ENCODE peak calls at places on chromosomes 16 and 17, in seven cellular contexts. D is CD8-positive, alpha-beta memory T cell; M is small intestine; P is pancreas; G is right atrium auricular region; O is CD8-positive, alpha-beta T cell; C is aorta. U is an unnamed sample.
A peak's percentile ranks its signal among the peaks of the same experiment; 100 is the strongest.

GRCh38 chr17:7459961-7460545 is 15.2 kb downstream of the CHRNB1 start:
- DNase-seq in D (no peak), M (no peak), P (no peak), G (no peak), O (no peak), C (no peak), U (no peak)

GRCh38 chr17:3935140-3935542 is 18.9 kb upstream of the P2RX1 start:
- DNase-seq in D (no peak), M (peak; percentile 85), P (peak; percentile 59), G (no peak), O (peak; percentile 40), C (peak; percentile 75), U (no peak)

GRCh38 chr16:66858740-66859396 is 14.7 kb downstream of the CA7 start:
- DNase-seq in D (no peak), M (peak; percentile 41), P (no peak), G (peak; percentile 64), O (no peak), C (peak; percentile 58), U (peak; percentile 42)

GRCh38 chr16:28180660-28181556 is 30.9 kb downstream of the XPO6 start:
- DNase-seq in D (no peak), M (no peak), P (no peak), G (no peak), O (no peak), C (no peak), U (no peak)

GRCh38 chr16:46907061-46907774 is 23.1 kb downstream of the GPT2 start:
- DNase-seq in D (no peak), M (no peak), P (no peak), G (no peak), O (no peak), C (no peak), U (no peak)

GRCh38 chr16:11736903-11737302 is 5.8 kb downstream of the TXNDC11 start:
- DNase-seq in D (no peak), M (no peak), P (no peak), G (no peak), O (no peak), C (no peak), U (no peak)

GRCh38 chr17:20089795-20090547 is 80.8 kb downstream of the SPECC1 start:
- DNase-seq in D (no peak), M (no peak), P (no peak), G (no peak), O (no peak), C (no peak), U (no peak)

GRCh38 chr16:51166116-51166515 is 15.0 kb upstream of the SALL1 start:
- DNase-seq in D (no peak), M (no peak), P (no peak), G (no peak), O (no peak), C (no peak), U (no peak)

GRCh38 chr17:9138161-9138717 is 116.9 kb downstream of the NTN1 start:
- DNase-seq in D (no peak), M (no peak), P (no peak), G (peak; percentile 62), O (no peak), C (no peak), U (no peak)

GRCh38 chr16:57115504-57116182 is 23.3 kb downstream of the CPNE2 start:
- DNase-seq in D (no peak), M (no peak), P (no peak), G (no peak), O (no peak), C (peak; percentile 80), U (no peak)

GRCh38 chr17:47981462-47981861 is 10.5 kb downstream of the CDK5RAP3 start:
- DNase-seq in D (no peak), M (no peak), P (no peak), G (no peak), O (no peak), C (no peak), U (no peak)

GRCh38 chr17:70624208-70624607 is 454.9 kb downstream of the KCNJ2 start:
- DNase-seq in D (no peak), M (no peak), P (no peak), G (no peak), O (no peak), C (no peak), U (no peak)

GRCh38 chr17:2093349-2093748 is 38.4 kb downstream of the HIC1 start:
- DNase-seq in D (no peak), M (no peak), P (peak; percentile 40), G (no peak), O (no peak), C (no peak), U (no peak)

GRCh38 chr17:17805575-17805974 is 31.2 kb downstream of the SREBF1 start:
- DNase-seq in D (no peak), M (no peak), P (no peak), G (no peak), O (no peak), C (no peak), U (no peak)

GRCh38 chr17:6753006-6753445 is 2.8 kb upstream of the XAF1 start:
- DNase-seq in D (peak; percentile 53), M (no peak), P (peak; percentile 8), G (peak; percentile 69), O (peak; percentile 56), C (peak; percentile 77), U (no peak)

GRCh38 chr16:10878644-10879498 is 1.9 kb downstream of the CIITA start:
- DNase-seq in D (no peak), M (peak; percentile 86), P (peak; percentile 17), G (no peak), O (no peak), C (peak; percentile 75), U (no peak)

GRCh38 chr17:4533522-4534502 is 21.4 kb downstream of the MYBBP1A start:
- DNase-seq in D (no peak), M (peak; percentile 51), P (no peak), G (no peak), O (no peak), C (no peak), U (no peak)

GRCh38 chr16:14003119-14003570 is 68.0 kb upstream of the MRTFB start:
- DNase-seq in D (no peak), M (no peak), P (no peak), G (peak; percentile 72), O (no peak), C (peak; percentile 83), U (no peak)

GRCh38 chr17:75499313-75500022 is 15.9 kb downstream of the CASKIN2 start:
- DNase-seq in D (no peak), M (no peak), P (no peak), G (no peak), O (no peak), C (no peak), U (no peak)

GRCh38 chr17:30378191-30378796 is 433 bp upstream of the CPD start:
- DNase-seq in D (peak; percentile 75), M (no peak), P (no peak), G (no peak), O (peak; percentile 64), C (peak; percentile 52), U (no peak)

GRCh38 chr16:69166221-69166833 is 20.6 kb upstream of the SNTB2 start:
- DNase-seq in D (peak; percentile 21), M (no peak), P (no peak), G (no peak), O (peak; percentile 37), C (no peak), U (no peak)

GRCh38 chr17:17669081-17669850 is 12.0 kb upstream of the RAI1 start:
- DNase-seq in D (no peak), M (no peak), P (no peak), G (no peak), O (no peak), C (no peak), U (no peak)

GRCh38 chr16:11254913-11255736 is 879 bp downstream of the SOCS1 start:
- DNase-seq in D (peak; percentile 76), M (peak; percentile 47), P (peak; percentile 27), G (no peak), O (peak; percentile 70), C (peak; percentile 64), U (no peak)

GRCh38 chr16:86077243-86077940 is 178.4 kb downstream of the IRF8 start:
- DNase-seq in D (no peak), M (no peak), P (no peak), G (no peak), O (no peak), C (no peak), U (no peak)

GRCh38 chr16:1123525-1124230 is 27.6 kb upstream of the C1QTNF8 start:
- DNase-seq in D (no peak), M (no peak), P (no peak), G (no peak), O (no peak), C (no peak), U (no peak)

GRCh38 chr17:74431568-74432483 is at the start of gene GPRC5C:
- DNase-seq in D (peak; percentile 24), M (peak; percentile 93), P (peak; percentile 93), G (peak; percentile 77), O (peak; percentile 31), C (peak; percentile 83), U (peak; percentile 89)

GRCh38 chr16:89949756-89950155 is 1.2 kb downstream of the DEF8 start:
- DNase-seq in D (no peak), M (no peak), P (no peak), G (no peak), O (no peak), C (no peak), U (no peak)

GRCh38 chr16:89949121-89949742 is 677 bp downstream of the DEF8 start:
- DNase-seq in D (no peak), M (no peak), P (no peak), G (no peak), O (no peak), C (no peak), U (no peak)

GRCh38 chr16:89944773-89945172 is 3.8 kb upstream of the DEF8 start:
- DNase-seq in D (no peak), M (no peak), P (no peak), G (no peak), O (no peak), C (no peak), U (no peak)

GRCh38 chr16:89945654-89946053 is 2.9 kb upstream of the DEF8 start:
- DNase-seq in D (no peak), M (peak; percentile 11), P (no peak), G (no peak), O (no peak), C (no peak), U (no peak)

GRCh38 chr16:89946515-89946914 is 2.0 kb upstream of the DEF8 start:
- DNase-seq in D (no peak), M (no peak), P (no peak), G (no peak), O (no peak), C (no peak), U (no peak)
- H3K4me1 ChIP-seq in D (peaks cover 14% of the 10 kb centered on the region), M (no peaks in the 10 kb centered on the region), P (no peaks in the 10 kb centered on the region), G (peaks cover 13% of the 10 kb centered on the region), O (peaks cover 14% of the 10 kb centered on the region), C (no peaks in the 10 kb centered on the region), U (no peaks in the 10 kb centered on the region)

GRCh38 chr17:77325537-77325825 is 184.7 kb downstream of the SEC14L1 start:
- DNase-seq in D (no peak), M (no peak), P (no peak), G (no peak), O (no peak), C (no peak), U (no peak)
- H3K4me1 ChIP-seq in D (peaks cover 46% of the 10 kb centered on the region), M (peaks cover 24% of the 10 kb centered on the region), P (no peaks in the 10 kb centered on the region), G (peaks cover 50% of the 10 kb centered on the region), O (peaks cover 49% of the 10 kb centered on the region), C (no peaks in the 10 kb centered on the region), U (peaks cover 47% of the 10 kb centered on the region)

GRCh38 chr17:44906987-44907681 is 7.9 kb upstream of the EFTUD2 start:
- DNase-seq in D (no peak), M (no peak), P (no peak), G (no peak), O (no peak), C (no peak), U (no peak)
- H3K4me1 ChIP-seq in D (no peaks in the 10 kb centered on the region), M (peaks cover 10% of the 10 kb centered on the region), P (no peaks in the 10 kb centered on the region), G (peaks cover 12% of the 10 kb centered on the region), O (no peaks in the 10 kb centered on the region), C (no peaks in the 10 kb centered on the region), U (peaks cover 29% of the 10 kb centered on the region)

GRCh38 chr17:63433746-63434591 is 12.1 kb downstream of the CYB561 start:
- DNase-seq in D (no peak), M (peak; percentile 29), P (peak; percentile 70), G (peak; percentile 96), O (no peak), C (peak; percentile 88), U (no peak)
- H3K4me1 ChIP-seq in D (peaks cover 32% of the 10 kb centered on the region), M (peaks cover 5% of the 10 kb centered on the region), P (peaks cover 28% of the 10 kb centered on the region), G (peaks cover 74% of the 10 kb centered on the region), O (peaks cover 26% of the 10 kb centered on the region), C (no peaks in the 10 kb centered on the region), U (peaks cover 31% of the 10 kb centered on the region)